ENCODE peak calls at places on chromosome X, in ten cellular contexts. M is Panc1, K is cardiac muscle cell, R is breast epithelium, T is keratinocyte, F is vagina, O is psoas muscle, Y is PC-3, P is astrocyte, G is hepatocyte. J is an unnamed sample.

GRCh38 chrX:43279341-43279808 is 376.7 kb upstream of the MAOA start:
- DNase-seq in P (no peak), T (no peak), R (no peak), K (no peak), Y (no peak), G (no peak), M (no peak), O (no peak), F (no peak), J (no peak)

GRCh38 chrX:37765507-37765906 is 14.4 kb upstream of the CYBB start:
- DNase-seq in F (no peak), M (no peak), P (no peak), K (no peak), R (no peak), Y (no peak), O (no peak), T (no peak), G (no peak), J (no peak)

GRCh38 chrX:135625995-135626394 is 87.4 kb upstream of the CT45A1 start:
- DNase-seq in G (peak; percentile 7), F (no peak), Y (peak; percentile 39), O (no peak), R (no peak), K (peak; percentile 0), T (no peak), P (no peak), M (no peak), J (no peak)

GRCh38 chrX:129759576-129760061 is 20.1 kb upstream of the SASH3 start:
- DNase-seq in F (no peak), P (peak; percentile 91), Y (peak; percentile 55), O (peak; percentile 53), M (no peak), R (no peak), T (no peak), K (peak; percentile 92), G (no peak), J (no peak)

GRCh38 chrX:85107407-85107806 is 103.7 kb downstream of the APOOL start:
- DNase-seq in T (peak; percentile 40), R (no peak), M (no peak), P (no peak), Y (no peak), K (no peak), O (peak; percentile 48), G (no peak), F (no peak), J (no peak)

GRCh38 chrX:19791562-19791961 is 95.8 kb downstream of the SH3KBP1 start:
- DNase-seq in R (no peak), M (no peak), F (no peak), P (peak; percentile 39), Y (no peak), K (peak; percentile 65), G (no peak), O (no peak), T (no peak), J (no peak)

GRCh38 chrX:17634542-17635207 is 102.6 kb upstream of the SCML1 start:
- DNase-seq in F (no peak), P (no peak), M (no peak), T (no peak), O (no peak), G (no peak), R (no peak), Y (no peak), K (no peak), J (no peak)

GRCh38 chrX:86171366-86171765 is 23.1 kb downstream of the DACH2 start:
- DNase-seq in R (no peak), F (no peak), M (peak; percentile 5), T (no peak), K (peak; percentile 7), O (no peak), P (no peak), Y (peak; percentile 28), G (peak; percentile 39), J (no peak)

GRCh38 chrX:37871626-37872302 is 24.4 kb upstream of the DYNLT3 start:
- DNase-seq in M (peak; percentile 62), K (peak; percentile 80), T (peak; percentile 66), O (peak; percentile 45), F (no peak), P (peak; percentile 94), R (no peak), G (peak; percentile 30), Y (peak; percentile 88), J (no peak)

GRCh38 chrX:123779908-123780396 is 47.1 kb upstream of the THOC2 start:
- DNase-seq in P (no peak), K (no peak), T (no peak), R (no peak), O (no peak), F (no peak), Y (peak; percentile 56), M (no peak), G (peak; percentile 44), J (no peak)

GRCh38 chrX:146224442-146224841 is 406.8 kb downstream of the SLITRK2 start:
- DNase-seq in T (no peak), P (no peak), R (no peak), G (peak; percentile 5), F (no peak), M (no peak), K (no peak), O (no peak), Y (peak; percentile 9), J (no peak)

GRCh38 chrX:13094780-13095425 is 50.5 kb upstream of the FAM9C start:
- DNase-seq in P (peak; percentile 75), K (peak; percentile 70), F (no peak), M (no peak), R (no peak), Y (no peak), T (no peak), G (no peak), O (no peak), J (no peak)

GRCh38 chrX:19257001-19257400 is 86.7 kb upstream of the PDHA1 start:
- DNase-seq in O (no peak), P (no peak), R (no peak), M (no peak), Y (peak; percentile 17), F (no peak), T (no peak), K (no peak), G (no peak), J (no peak)

GRCh38 chrX:51802917-51803688 is 59.9 kb downstream of the GSPT2 start:
- DNase-seq in P (peak; percentile 60), R (no peak), Y (peak; percentile 62), O (no peak), G (peak; percentile 71), F (no peak), K (peak; percentile 77), T (peak; percentile 9), M (peak; percentile 33), J (peak; percentile 46)
- TF ChIP-seq CTCF in P (no peak), R (no peak), Y (peak; percentile 37), O (no peak), G (peak; percentile 22), F (no peak), K (no peak), T (peak; percentile 8), M (peak; percentile 38), J (no peak)

GRCh38 chrX:68889244-68889643 is 60.4 kb downstream of the EFNB1 start:
- DNase-seq in F (no peak), P (no peak), T (no peak), K (no peak), G (no peak), R (no peak), Y (no peak), M (no peak), O (no peak), J (no peak)
- H3K27me3 ChIP-seq in F (no peaks in the 10 kb centered on the region), P (peaks cover 2% of the 10 kb centered on the region), T (peaks cover 5% of the 10 kb centered on the region), K (no peaks in the 10 kb centered on the region), G (no peaks in the 10 kb centered on the region), R (peaks cover 89% of the 10 kb centered on the region), Y (no peaks in the 10 kb centered on the region), M (peaks cover 5% of the 10 kb centered on the region), O (no peaks in the 10 kb centered on the region), J (no peaks in the 10 kb centered on the region)

GRCh38 chrX:30310429-30311206 is 1.4 kb upstream of the NR0B1 start:
- DNase-seq in P (no peak), T (no peak), F (no peak), O (no peak), M (no peak), Y (no peak), K (no peak), G (no peak), R (no peak), J (no peak)

GRCh38 chrX:30307466-30307865 is 1.7 kb downstream of the NR0B1 start:
- DNase-seq in P (no peak), G (no peak), K (no peak), O (no peak), Y (no peak), R (no peak), F (no peak), T (no peak), M (no peak), J (no peak)

GRCh38 chrX:30309139-30309571 is at the start of gene NR0B1:
- DNase-seq in P (no peak), T (no peak), K (peak; percentile 4), F (no peak), R (no peak), G (peak; percentile 18), Y (no peak), O (no peak), M (no peak), J (peak; percentile 31)

GRCh38 chrX:30304866-30305265 is 4.3 kb downstream of the NR0B1 start:
- DNase-seq in F (no peak), R (no peak), T (no peak), G (no peak), Y (peak; percentile 76), O (no peak), K (no peak), M (no peak), P (no peak), J (no peak)

DNA sequence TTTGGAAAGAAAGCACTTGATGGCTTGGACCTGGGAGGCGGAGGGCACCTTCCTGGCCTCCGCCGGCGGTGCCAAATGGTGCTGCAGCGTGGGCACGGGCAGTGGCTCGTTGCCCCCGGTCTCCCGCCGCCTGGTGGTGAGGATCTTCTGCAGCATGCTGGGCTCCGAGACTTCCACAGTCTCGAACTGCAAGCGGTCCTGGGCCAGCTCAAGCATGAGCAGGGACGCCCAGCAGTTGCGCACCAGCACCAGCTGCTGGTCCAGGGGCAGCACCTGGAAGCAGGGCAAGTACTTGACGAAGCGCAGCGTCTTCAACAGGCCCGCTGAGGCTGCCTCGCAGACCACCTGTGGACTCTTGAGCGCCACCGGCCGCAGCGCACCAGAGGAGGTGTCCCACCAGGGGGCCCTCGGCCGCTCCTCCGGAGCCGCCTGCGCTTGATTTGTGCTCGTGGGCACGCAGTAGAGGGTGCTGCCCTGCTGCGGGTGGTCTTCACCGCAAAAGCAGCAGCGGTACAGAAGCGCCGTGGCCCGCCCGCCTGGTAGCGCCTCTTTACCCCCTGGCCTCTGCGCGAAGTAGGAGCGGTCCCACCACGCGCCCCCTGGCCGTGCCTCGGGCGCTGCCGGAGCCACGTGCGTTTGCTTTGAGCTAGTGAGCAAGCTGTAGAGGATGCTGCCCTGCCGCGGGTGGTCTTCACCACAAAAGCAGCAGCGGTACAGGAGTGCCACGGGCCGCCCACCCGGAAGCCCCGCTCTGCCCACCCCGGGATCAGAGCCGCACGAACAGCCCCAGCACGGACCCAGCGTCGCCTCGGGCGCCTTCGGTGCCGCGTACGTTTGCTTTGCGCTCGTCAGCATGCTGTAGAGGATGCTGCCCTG is 689 bp downstream of the NR0B1 start:
- DNase-seq in M (no peak), F (no peak), Y (no peak), K (peak; percentile 16), T (no peak), R (no peak), O (peak; percentile 48), P (no peak), G (peak; percentile 37), J (peak; percentile 57)
- TF ChIP-seq CTCF in M (no peak), F (no peak), Y (no peak), K (peak; percentile 26), T (no peak), R (no peak), O (no peak), P (no peak), G (peak; percentile 22), J (no peak)

GRCh38 chrX:132708529-132708928 is 219.7 kb upstream of the MBNL3 start:
- DNase-seq in Y (no peak), K (no peak), M (no peak), G (no peak), R (no peak), P (no peak), T (no peak), O (no peak), F (no peak), J (no peak)
- H3K27me3 ChIP-seq in Y (no peaks in the 10 kb centered on the region), K (no peaks in the 10 kb centered on the region), M (no peaks in the 10 kb centered on the region), G (no peaks in the 10 kb centered on the region), R (peaks cover 37% of the 10 kb centered on the region), P (no peaks in the 10 kb centered on the region), T (no peaks in the 10 kb centered on the region), O (no peaks in the 10 kb centered on the region), F (no peaks in the 10 kb centered on the region), J (no peaks in the 10 kb centered on the region)

J was measured in ovary.